ENCODE peak calls at places on chromosomes 4 and X, in nine cellular contexts. S is CD8-positive, alpha-beta T cell; T is Peyer's patch; H is A549; D is colonic mucosa; P is caudate nucleus; X is aorta; Q is esophagus muscularis mucosa; C is tibial nerve. R is an unnamed sample.
A peak's percentile ranks its signal among the peaks of the same experiment; 100 is the strongest.

GRCh38 chr4:89226665-89227572 is 80.7 kb downstream of the GPRIN3 start:
- DNase-seq in P (peak; percentile 59), T (peak; percentile 94), D (peak; percentile 94), S (peak; percentile 55), C (peak; percentile 87), Q (no peak), X (peak; percentile 78), H (peak; percentile 86), R (peak; percentile 56)

GRCh38 chr4:73405138-73405537 is 1.1 kb downstream of the ALB start:
- DNase-seq in H (no peak), P (no peak), X (no peak), C (no peak), D (no peak), S (no peak), Q (no peak), T (no peak), R (no peak)

GRCh38 chr4:185865901-185866328 is 53.9 kb upstream of the SORBS2 start:
- DNase-seq in P (no peak), S (no peak), Q (peak; percentile 47), X (no peak), T (no peak), H (no peak), C (no peak), D (peak; percentile 27), R (no peak)

GRCh38 chr4:129254126-129254525 is 158.2 kb downstream of the C4orf33 start:
- DNase-seq in S (no peak), C (no peak), H (no peak), Q (no peak), P (no peak), D (no peak), X (no peak), T (no peak), R (no peak)

GRCh38 chrX:115939070-115939469 is 231.5 kb upstream of the AGTR2 start:
- DNase-seq in Q (no peak), X (no peak), C (no peak), T (no peak), S (no peak), D (no peak), P (no peak), H (no peak), R (no peak)

GRCh38 chrX:30577362-30577961 is at the start of gene TASL:
- DNase-seq in X (no peak), H (no peak), T (peak; percentile 69), P (no peak), Q (no peak), S (no peak), D (no peak), C (no peak), R (no peak)

GRCh38 chr4:180164799-180165198 is 2078.4 kb upstream of the TENM3 start:
- DNase-seq in X (no peak), C (no peak), P (no peak), T (no peak), H (peak; percentile 12), S (no peak), Q (no peak), D (no peak), R (no peak)

GRCh38 chr4:81635747-81636146 is 164.0 kb upstream of the RASGEF1B start:
- DNase-seq in H (no peak), P (no peak), D (peak; percentile 85), C (peak; percentile 48), Q (no peak), S (no peak), X (no peak), T (peak; percentile 92), R (no peak)

GRCh38 chr4:4858527-4858926 is 938 bp upstream of the MSX1 start:
- DNase-seq in S (no peak), P (no peak), D (no peak), Q (no peak), H (no peak), X (no peak), T (no peak), C (no peak), R (no peak)

GRCh38 chrX:144293229-144293628 is 409.4 kb downstream of the UBE2NL start:
- DNase-seq in T (no peak), P (no peak), D (no peak), H (no peak), S (no peak), Q (no peak), C (no peak), X (no peak), R (no peak)

GRCh38 chr4:158810487-158811215 is 41.8 kb downstream of the FNIP2 start:
- DNase-seq in D (peak; percentile 72), T (peak; percentile 74), C (peak; percentile 53), H (peak; percentile 36), P (no peak), X (peak; percentile 87), Q (peak; percentile 93), S (no peak), R (peak; percentile 63)

GRCh38 chr4:119204898-119205297 is 7.6 kb upstream of the USP53 start:
- DNase-seq in H (no peak), D (no peak), Q (no peak), T (no peak), C (no peak), S (no peak), P (no peak), X (no peak), R (no peak)
- H3K27ac ChIP-seq in H (no peak overlapping the region), D (no peak overlapping the region), Q (peak overlapping the region; percentile 44), T (no peak overlapping the region), C (peak overlapping the region; percentile 99), S (no peak overlapping the region), P (peak overlapping the region; percentile 70), X (no peak overlapping the region), R (peak overlapping the region; percentile 39)

DNA sequence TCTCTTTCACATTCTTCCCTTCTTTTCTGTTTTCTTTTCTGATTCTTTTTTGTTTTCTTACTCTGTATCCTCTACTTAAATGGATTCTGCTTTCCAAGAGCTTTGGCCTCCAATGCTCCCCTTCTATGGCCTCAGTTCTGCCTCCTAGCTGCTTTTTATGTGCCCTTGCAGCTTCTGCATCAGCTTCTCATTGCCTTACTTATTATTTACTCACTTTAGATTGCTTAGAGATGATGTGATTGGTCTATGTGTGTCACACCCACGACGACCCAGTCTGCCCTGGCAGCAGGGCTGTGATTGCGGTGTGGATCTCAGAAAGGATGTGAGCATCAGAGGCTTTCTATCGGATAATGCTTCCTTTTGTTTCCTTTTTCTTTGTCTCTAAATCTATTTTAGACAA is 71.8 kb upstream of the SMARCA5 start:
- DNase-seq in S (no peak), T (no peak), Q (no peak), D (peak; percentile 23), P (no peak), H (peak; percentile 0), X (no peak), C (no peak), R (no peak)
- H3K27ac ChIP-seq in S (no peak overlapping the region), T (no peak overlapping the region), Q (no peak overlapping the region), D (no peak overlapping the region), P (peak overlapping the region; percentile 87), H (no peak overlapping the region), X (no peak overlapping the region), C (peak overlapping the region; percentile 47), R (no peak overlapping the region)

GRCh38 chrX:7084841-7085240 is 62.7 kb upstream of the STS start:
- DNase-seq in C (no peak), T (no peak), P (no peak), H (no peak), D (no peak), Q (no peak), S (no peak), X (no peak), R (no peak)
- H3K27ac ChIP-seq in C (no peak overlapping the region), T (no peak overlapping the region), P (no peak overlapping the region), H (no peak overlapping the region), D (no peak overlapping the region), Q (no peak overlapping the region), S (no peak overlapping the region), X (no peak overlapping the region), R (no peak overlapping the region)

DNA sequence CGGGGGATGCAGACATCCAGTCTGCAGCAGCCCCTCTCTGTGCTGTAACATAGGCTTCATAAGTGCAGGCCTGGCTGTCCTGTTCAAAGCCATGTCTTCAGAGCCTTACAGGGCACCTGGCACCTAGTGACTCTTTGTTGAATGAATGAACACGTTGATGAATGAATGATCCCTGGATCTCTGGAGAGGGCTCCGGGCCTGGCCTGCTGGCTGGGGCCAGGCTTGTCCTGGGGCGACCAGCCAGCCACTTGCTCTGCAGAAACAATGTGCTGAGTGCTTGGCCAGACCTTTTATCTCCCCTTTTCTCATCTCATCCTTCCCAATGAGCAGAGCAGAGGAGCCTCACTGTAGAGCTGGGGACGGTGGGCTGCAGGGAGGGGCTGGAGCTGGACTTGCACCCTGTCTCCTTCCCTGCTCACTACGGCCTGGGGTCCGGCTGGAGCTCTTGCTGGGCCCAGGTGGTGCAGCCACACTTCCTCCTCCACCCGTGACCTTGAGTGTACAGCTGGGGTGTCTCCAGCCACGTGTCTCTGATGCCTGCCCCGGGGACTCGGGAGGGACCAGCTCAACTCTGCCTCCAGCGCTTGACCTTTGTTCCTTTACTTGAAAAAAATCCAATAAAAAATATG is 77.9 kb downstream of the PSAPL1 start:
- DNase-seq in P (no peak), D (no peak), T (no peak), C (no peak), S (no peak), X (peak; percentile 65), H (no peak), Q (no peak), R (no peak)
- H3K27ac ChIP-seq in P (no peak overlapping the region), D (no peak overlapping the region), T (no peak overlapping the region), C (no peak overlapping the region), S (no peak overlapping the region), X (no peak overlapping the region), H (peak overlapping the region; percentile 76), Q (no peak overlapping the region), R (no peak overlapping the region)

GRCh38 chr4:151687021-151687640 is 73.7 kb downstream of the GATB start:
- DNase-seq in T (no peak), S (no peak), D (no peak), C (no peak), X (no peak), Q (no peak), P (no peak), H (no peak), R (no peak)
- H3K27ac ChIP-seq in T (no peak overlapping the region), S (no peak overlapping the region), D (no peak overlapping the region), C (peak overlapping the region; percentile 68), X (no peak overlapping the region), Q (peak overlapping the region; percentile 69), P (no peak overlapping the region), H (no peak overlapping the region), R (no peak overlapping the region)

DNA sequence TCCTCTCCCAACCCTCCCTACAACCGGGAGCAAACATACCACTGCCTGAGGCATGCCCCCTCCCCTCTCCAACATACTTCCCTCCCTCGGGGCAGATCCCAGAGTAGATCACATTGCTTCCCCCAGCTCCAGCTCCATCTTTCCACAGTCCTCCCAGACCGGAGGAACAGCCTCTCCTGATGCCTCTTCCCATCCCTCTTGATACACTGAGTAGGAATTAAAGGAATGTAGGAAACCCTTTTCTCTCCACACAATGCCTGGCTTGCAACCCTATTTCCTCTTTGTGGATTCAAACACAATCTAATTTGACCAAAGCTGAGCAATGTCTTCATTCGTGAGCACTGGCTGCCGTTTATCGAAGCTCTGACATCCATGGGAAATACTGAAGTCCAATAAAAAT is 339.8 kb downstream of the BCOR start:
- DNase-seq in D (no peak), P (no peak), H (no peak), Q (no peak), S (no peak), T (no peak), C (no peak), X (no peak), R (no peak)
- H3K27ac ChIP-seq in D (no peak overlapping the region), P (no peak overlapping the region), H (peak overlapping the region; percentile 99), Q (peak overlapping the region; percentile 73), S (no peak overlapping the region), T (no peak overlapping the region), C (peak overlapping the region; percentile 44), X (no peak overlapping the region), R (no peak overlapping the region)

R was measured in psoas muscle.